ENCODE peak calls at places on chromosomes 6 and 20, in four cellular contexts. One of them, this sample, is unnamed. For H3K9me3 and H3K4me1, the result is how much of the 10 kb centered on the place peaks cover.

GRCh38 chr6:39508513-39508912 is 186.0 kb upstream of the KCNK16 start:
- DNase-seq in Peyer's patch: no peak
- DNase-seq in ascending aorta: no peak
- DNase-seq in mammary epithelial cell: no peak
- DNase-seq in this sample: no peak

GRCh38 chr20:32898721-32899120 is 40.0 kb downstream of the EFCAB8 start:
- DNase-seq in Peyer's patch: no peak
- DNase-seq in ascending aorta: no peak
- DNase-seq in mammary epithelial cell: no peak
- DNase-seq in this sample: no peak

GRCh38 chr6:102333736-102334135 is 940.2 kb downstream of the GRIK2 start:
- DNase-seq in Peyer's patch: no peak
- DNase-seq in ascending aorta: no peak
- DNase-seq in mammary epithelial cell: no peak
- DNase-seq in this sample: no peak

GRCh38 chr20:63330084-63330760 is 30.9 kb downstream of the CHRNA4 start:
- DNase-seq in Peyer's patch: no peak
- DNase-seq in ascending aorta: no peak
- DNase-seq in mammary epithelial cell: no peak
- DNase-seq in this sample: no peak

GRCh38 chr6:160424256-160424655 is 76.1 kb downstream of the SLC22A3 start:
- DNase-seq in Peyer's patch: no peak
- DNase-seq in ascending aorta: no peak
- DNase-seq in mammary epithelial cell: peak
- DNase-seq in this sample: no peak

GRCh38 chr6:133368664-133369063 is 127.5 kb downstream of the EYA4 start:
- DNase-seq in Peyer's patch: no peak
- DNase-seq in ascending aorta: no peak
- DNase-seq in mammary epithelial cell: no peak
- DNase-seq in this sample: no peak

GRCh38 chr6:131736010-131736409 is 25.2 kb upstream of the CTAGE9 start:
- DNase-seq in Peyer's patch: no peak
- DNase-seq in ascending aorta: no peak
- DNase-seq in mammary epithelial cell: no peak
- DNase-seq in this sample: no peak

GRCh38 chr6:46329568-46329967 is 158.8 kb upstream of the ENPP5 start:
- DNase-seq in Peyer's patch: no peak
- DNase-seq in ascending aorta: no peak
- DNase-seq in mammary epithelial cell: no peak
- DNase-seq in this sample: no peak

GRCh38 chr6:25423358-25423757 is 144.2 kb downstream of the CARMIL1 start:
- DNase-seq in Peyer's patch: no peak
- DNase-seq in ascending aorta: no peak
- DNase-seq in mammary epithelial cell: no peak
- DNase-seq in this sample: no peak

GRCh38 chr6:775863-776262 is 82.9 kb upstream of the EXOC2 start:
- DNase-seq in Peyer's patch: no peak
- DNase-seq in ascending aorta: no peak
- DNase-seq in mammary epithelial cell: no peak
- DNase-seq in this sample: no peak

GRCh38 chr6:160333841-160334240 is 14.3 kb upstream of the SLC22A3 start:
- DNase-seq in Peyer's patch: no peak
- DNase-seq in ascending aorta: no peak
- DNase-seq in mammary epithelial cell: peak
- DNase-seq in this sample: no peak

GRCh38 chr20:20731000-20731944 is 18.8 kb upstream of the RALGAPA2 start:
- DNase-seq in Peyer's patch: no peak
- DNase-seq in ascending aorta: no peak
- DNase-seq in mammary epithelial cell: no peak
- DNase-seq in this sample: no peak

GRCh38 chr20:25372584-25373336 is 17.9 kb downstream of the ABHD12 start:
- DNase-seq in Peyer's patch: no peak
- DNase-seq in ascending aorta: no peak
- DNase-seq in mammary epithelial cell: peak
- DNase-seq in this sample: no peak

GRCh38 chr6:161181136-161181535 is 92.7 kb downstream of the AGPAT4 start:
- DNase-seq in Peyer's patch: no peak
- DNase-seq in ascending aorta: no peak
- DNase-seq in mammary epithelial cell: no peak
- DNase-seq in this sample: no peak

GRCh38 chr6:115287467-115287866 is 773.2 kb downstream of the FRK start:
- DNase-seq in Peyer's patch: no peak
- DNase-seq in ascending aorta: no peak
- DNase-seq in mammary epithelial cell: no peak
- DNase-seq in this sample: no peak

GRCh38 chr6:118171852-118172251 is 264.8 kb downstream of the SLC35F1 start:
- DNase-seq in Peyer's patch: no peak
- DNase-seq in ascending aorta: no peak
- DNase-seq in mammary epithelial cell: peak
- DNase-seq in this sample: no peak

GRCh38 chr6:108872001-108872974 is 24.1 kb downstream of the ARMC2 start:
- DNase-seq in Peyer's patch: no peak
- DNase-seq in ascending aorta: no peak
- DNase-seq in mammary epithelial cell: no peak
- DNase-seq in this sample: peak

GRCh38 chr20:47311211-47311610 is 45.3 kb downstream of the ZMYND8 start:
- DNase-seq in Peyer's patch: no peak
- DNase-seq in ascending aorta: no peak
- DNase-seq in mammary epithelial cell: no peak
- DNase-seq in this sample: no peak

GRCh38 chr6:66054967-66055366 is 347.9 kb upstream of the EYS start:
- DNase-seq in Peyer's patch: no peak
- DNase-seq in ascending aorta: no peak
- DNase-seq in mammary epithelial cell: no peak
- DNase-seq in this sample: no peak

GRCh38 chr6:75870389-75870788 is 121.3 kb downstream of the MYO6 start:
- DNase-seq in Peyer's patch: no peak
- DNase-seq in ascending aorta: no peak
- DNase-seq in mammary epithelial cell: no peak
- DNase-seq in this sample: no peak

GRCh38 chr6:129750390-129750789 is 40.4 kb upstream of the ARHGAP18 start:
- DNase-seq in Peyer's patch: no peak
- DNase-seq in ascending aorta: no peak
- DNase-seq in mammary epithelial cell: no peak
- DNase-seq in this sample: no peak

GRCh38 chr6:3176562-3177355 is 19.4 kb upstream of the TUBB2A start:
- DNase-seq in Peyer's patch: no peak
- DNase-seq in ascending aorta: no peak
- DNase-seq in mammary epithelial cell: peak
- DNase-seq in this sample: no peak

GRCh38 chr6:136774228-136775041 is 17.8 kb downstream of the MAP3K5 start:
- DNase-seq in Peyer's patch: no peak
- DNase-seq in ascending aorta: no peak
- DNase-seq in mammary epithelial cell: peak
- DNase-seq in this sample: no peak

GRCh38 chr6:170522565-170523183 is 30.4 kb downstream of the PSMB1 start:
- DNase-seq in Peyer's patch: no peak
- DNase-seq in ascending aorta: no peak
- DNase-seq in mammary epithelial cell: no peak
- DNase-seq in this sample: no peak

GRCh38 chr20:43584448-43585138 is 6.1 kb upstream of the IFT52 start:
- DNase-seq in Peyer's patch: no peak
- DNase-seq in ascending aorta: no peak
- DNase-seq in mammary epithelial cell: no peak
- DNase-seq in this sample: no peak

GRCh38 chr6:169801396-169802160 is 50.2 kb downstream of the ERMARD start:
- DNase-seq in Peyer's patch: peak
- DNase-seq in ascending aorta: peak
- DNase-seq in mammary epithelial cell: no peak
- DNase-seq in this sample: no peak

GRCh38 chr6:193773-194310 is 98.4 kb upstream of the DUSP22 start:
- DNase-seq in Peyer's patch: no peak
- DNase-seq in ascending aorta: no peak
- DNase-seq in mammary epithelial cell: no peak
- DNase-seq in this sample: peak

DNA sequence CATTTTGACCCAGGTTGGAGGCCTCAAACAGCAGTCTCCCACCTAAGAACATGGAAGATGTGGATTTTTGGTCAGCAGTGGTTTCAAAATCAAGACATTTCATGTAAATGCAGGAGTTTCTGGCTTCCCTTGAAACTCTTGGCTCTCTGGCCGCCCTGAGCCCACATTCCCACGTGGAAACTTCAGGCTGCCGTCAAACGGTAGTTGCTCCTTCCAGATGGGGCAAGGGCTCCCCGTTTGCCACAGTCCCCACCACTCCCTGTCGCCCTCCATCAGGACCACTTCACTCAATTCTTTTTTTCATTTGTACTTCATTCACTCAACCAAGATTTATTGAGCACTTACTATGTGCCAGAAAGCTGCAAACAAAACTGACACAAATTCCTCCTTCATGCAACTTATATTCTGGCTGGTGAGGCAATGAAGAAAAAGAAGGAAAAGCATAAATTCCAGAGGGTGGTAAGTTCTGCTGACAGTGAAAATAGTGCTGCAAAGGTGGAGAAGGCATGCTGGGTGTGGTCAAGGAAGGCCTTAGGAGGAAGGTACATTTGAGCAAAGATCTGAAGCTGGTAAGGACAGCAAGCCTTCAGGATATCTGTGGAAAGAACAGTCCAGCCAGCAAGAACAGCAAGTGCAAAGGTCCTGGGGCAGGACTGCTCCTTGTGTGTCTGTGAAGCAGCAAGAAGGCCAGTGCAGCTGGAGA is 62.9 kb upstream of the PTPN1 start:
- DNase-seq in Peyer's patch: no peak
- DNase-seq in ascending aorta: no peak
- DNase-seq in mammary epithelial cell: no peak
- DNase-seq in this sample: no peak
- H3K27ac ChIP-seq in Peyer's patch: peak
- H3K27ac ChIP-seq in ascending aorta: no peak
- H3K27ac ChIP-seq in mammary epithelial cell: no peak
- H3K27ac ChIP-seq in this sample: no peak

GRCh38 chr20:59736366-59736765 is 132.0 kb downstream of the PHACTR3 start:
- DNase-seq in Peyer's patch: no peak
- DNase-seq in ascending aorta: peak
- DNase-seq in mammary epithelial cell: no peak
- DNase-seq in this sample: no peak
- H3K9me3 ChIP-seq in Peyer's patch: under half
- H3K9me3 ChIP-seq in ascending aorta: under half
- H3K9me3 ChIP-seq in mammary epithelial cell: under half
- H3K9me3 ChIP-seq in this sample: under half

DNA sequence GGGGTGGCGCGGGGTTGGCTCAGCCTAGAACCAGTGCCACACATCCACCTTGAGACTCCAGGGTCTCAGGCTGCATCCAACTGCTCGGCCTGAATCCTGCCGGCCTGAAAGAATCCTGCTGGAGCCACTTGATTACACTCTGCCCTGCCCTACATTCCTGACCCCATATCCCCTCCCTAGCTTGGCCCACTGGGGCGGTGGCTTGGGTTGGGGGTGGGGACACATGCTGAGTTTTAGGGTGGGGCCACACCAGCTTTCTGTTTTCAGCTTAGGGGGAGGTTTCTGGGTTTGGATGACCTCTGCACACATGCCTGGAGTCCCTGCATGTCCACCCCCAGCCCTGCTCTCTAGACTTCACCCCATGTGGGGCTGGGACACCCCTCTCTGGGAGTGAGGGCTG is 6.8 kb downstream of the ITPR3 start:
- DNase-seq in Peyer's patch: no peak
- DNase-seq in ascending aorta: no peak
- DNase-seq in mammary epithelial cell: no peak
- DNase-seq in this sample: no peak
- H3K4me1 ChIP-seq in Peyer's patch: under half
- H3K4me1 ChIP-seq in ascending aorta: under half
- H3K4me1 ChIP-seq in mammary epithelial cell: under half
- H3K4me1 ChIP-seq in this sample: under half

GRCh38 chr20:57384953-57385761 is 6.0 kb upstream of the RBM38 start:
- DNase-seq in Peyer's patch: peak
- DNase-seq in ascending aorta: peak
- DNase-seq in mammary epithelial cell: no peak
- DNase-seq in this sample: peak
- H3K27ac ChIP-seq in Peyer's patch: no peak
- H3K27ac ChIP-seq in ascending aorta: no peak
- H3K27ac ChIP-seq in mammary epithelial cell: no peak
- H3K27ac ChIP-seq in this sample: no peak

GRCh38 chr6:28188111-28188979 is 36.7 kb upstream of the ZSCAN9 start:
- DNase-seq in Peyer's patch: no peak
- DNase-seq in ascending aorta: no peak
- DNase-seq in mammary epithelial cell: no peak
- DNase-seq in this sample: no peak
- H3K9me3 ChIP-seq in Peyer's patch: under half
- H3K9me3 ChIP-seq in ascending aorta: under half
- H3K9me3 ChIP-seq in mammary epithelial cell: under half
- H3K9me3 ChIP-seq in this sample: under half

This sample was measured in CD8-positive, alpha-beta memory T cell.